ENCODE peak calls at places on chromosomes 16 and 17, in seven cellular contexts. One of them, this sample, is unnamed.

GRCh38 chr16:74700206-74701040 is at the start of gene MLKL:
- DNase-seq in T-helper 1 cell: peak; percentile 31
- DNase-seq in psoas muscle: peak; percentile 63
- DNase-seq in progenitor cell of endocrine pancreas: no peak
- DNase-seq in fibroblast of the conjunctiva: no peak
- DNase-seq in cardiac muscle cell: peak; percentile 61
- DNase-seq in PC-3: peak; percentile 62
- DNase-seq in this sample: peak; percentile 12

GRCh38 chr17:77563439-77564102 is 394.9 kb upstream of the TNRC6C start:
- DNase-seq in T-helper 1 cell: no peak
- DNase-seq in psoas muscle: no peak
- DNase-seq in progenitor cell of endocrine pancreas: no peak
- DNase-seq in fibroblast of the conjunctiva: no peak
- DNase-seq in cardiac muscle cell: no peak
- DNase-seq in PC-3: no peak
- DNase-seq in this sample: no peak

GRCh38 chr17:79616801-79617200 is 6.0 kb upstream of the RBFOX3 start:
- DNase-seq in T-helper 1 cell: no peak
- DNase-seq in psoas muscle: no peak
- DNase-seq in progenitor cell of endocrine pancreas: no peak
- DNase-seq in fibroblast of the conjunctiva: no peak
- DNase-seq in cardiac muscle cell: no peak
- DNase-seq in PC-3: no peak
- DNase-seq in this sample: no peak

GRCh38 chr16:1309888-1310831 is 724 bp downstream of the UBE2I start:
- DNase-seq in T-helper 1 cell: peak; percentile 41
- DNase-seq in psoas muscle: peak; percentile 78
- DNase-seq in progenitor cell of endocrine pancreas: no peak
- DNase-seq in fibroblast of the conjunctiva: no peak
- DNase-seq in cardiac muscle cell: peak; percentile 52
- DNase-seq in PC-3: no peak
- DNase-seq in this sample: no peak

GRCh38 chr16:81738831-81739496 is 40.1 kb upstream of the PLCG2 start:
- DNase-seq in T-helper 1 cell: no peak
- DNase-seq in psoas muscle: peak; percentile 35
- DNase-seq in progenitor cell of endocrine pancreas: no peak
- DNase-seq in fibroblast of the conjunctiva: no peak
- DNase-seq in cardiac muscle cell: no peak
- DNase-seq in PC-3: no peak
- DNase-seq in this sample: no peak

GRCh38 chr17:263271-263670 is 81.8 kb upstream of the DOC2B start:
- DNase-seq in T-helper 1 cell: no peak
- DNase-seq in psoas muscle: no peak
- DNase-seq in progenitor cell of endocrine pancreas: no peak
- DNase-seq in fibroblast of the conjunctiva: no peak
- DNase-seq in cardiac muscle cell: no peak
- DNase-seq in PC-3: no peak
- DNase-seq in this sample: no peak

GRCh38 chr16:81489547-81490267 is 45.1 kb downstream of the CMIP start:
- DNase-seq in T-helper 1 cell: no peak
- DNase-seq in psoas muscle: peak; percentile 8
- DNase-seq in progenitor cell of endocrine pancreas: no peak
- DNase-seq in fibroblast of the conjunctiva: no peak
- DNase-seq in cardiac muscle cell: no peak
- DNase-seq in PC-3: no peak
- DNase-seq in this sample: no peak

GRCh38 chr17:49690256-49690655 is 12.4 kb upstream of the SPOP start:
- DNase-seq in T-helper 1 cell: no peak
- DNase-seq in psoas muscle: no peak
- DNase-seq in progenitor cell of endocrine pancreas: no peak
- DNase-seq in fibroblast of the conjunctiva: no peak
- DNase-seq in cardiac muscle cell: no peak
- DNase-seq in PC-3: no peak
- DNase-seq in this sample: no peak

This sample was measured in NCI-H526 treated with DMSO at 0.1 percent for 48 hours.